ENCODE peak calls at places on chromosomes 13 and 19, in nine cellular contexts. K is CD8-positive, alpha-beta T cell; M is transverse colon; Y is uterus; D is HFFc6; L is AG10803; U is nephron progenitor cell; H is fibroblast of mammary gland; P is HCT116. B is an unnamed sample.

GRCh38 chr19:1237754-1238372 is at the start of gene CBARP:
- DNase-seq in K (peak; percentile 54), M (no peak), Y (peak; percentile 44), D (no peak), L (no peak), U (peak; percentile 80), H (no peak), P (no peak), B (no peak)

GRCh38 chr19:16033721-16034120 is 42.6 kb upstream of the TPM4 start:
- DNase-seq in K (no peak), M (no peak), Y (no peak), D (no peak), L (no peak), U (no peak), H (no peak), P (no peak), B (no peak)

GRCh38 chr13:20028953-20029352 is 70.4 kb downstream of the ZMYM2 start:
- DNase-seq in K (no peak), M (no peak), Y (no peak), D (no peak), L (no peak), U (no peak), H (no peak), P (no peak), B (no peak)

GRCh38 chr13:19634129-19634740 is 776 bp downstream of the MPHOSPH8 start:
- DNase-seq in K (peak; percentile 11), M (peak; percentile 28), Y (peak; percentile 38), D (peak; percentile 43), L (peak; percentile 58), U (no peak), H (peak; percentile 45), P (no peak), B (peak; percentile 12)

GRCh38 chr19:53019684-53020083 is 6.0 kb downstream of the ERVV-1 start:
- DNase-seq in K (no peak), M (no peak), Y (no peak), D (no peak), L (no peak), U (no peak), H (no peak), P (peak; percentile 3), B (no peak)

GRCh38 chr19:43700368-43701015 is 15.4 kb upstream of the IRGC start:
- DNase-seq in K (no peak), M (peak; percentile 51), Y (peak; percentile 67), D (peak; percentile 81), L (peak; percentile 67), U (no peak), H (peak; percentile 88), P (no peak), B (no peak)

GRCh38 chr13:42363941-42364612 is 92.1 kb downstream of the AKAP11 start:
- DNase-seq in K (no peak), M (no peak), Y (no peak), D (no peak), L (no peak), U (no peak), H (peak; percentile 57), P (no peak), B (no peak)

GRCh38 chr19:20928371-20928770 is 5.3 kb downstream of the ZNF85 start:
- DNase-seq in K (no peak), M (no peak), Y (no peak), D (peak; percentile 65), L (peak; percentile 84), U (no peak), H (peak; percentile 90), P (no peak), B (no peak)

GRCh38 chr19:45218887-45219780 is 26.1 kb downstream of the EXOC3L2 start:
- DNase-seq in K (no peak), M (no peak), Y (no peak), D (no peak), L (peak; percentile 24), U (peak; percentile 38), H (no peak), P (no peak), B (no peak)

GRCh38 chr19:13152854-13153626 is 2.8 kb downstream of the IER2 start:
- DNase-seq in K (peak; percentile 99), M (peak; percentile 97), Y (peak; percentile 97), D (peak; percentile 97), L (peak; percentile 92), U (peak; percentile 96), H (peak; percentile 92), P (peak; percentile 93), B (peak; percentile 82)

GRCh38 chr19:44909775-44910174 is 4.2 kb downstream of the APOE start:
- DNase-seq in K (no peak), M (no peak), Y (no peak), D (no peak), L (no peak), U (no peak), H (no peak), P (no peak), B (no peak)

GRCh38 chr13:32153056-32153455 is 121.5 kb downstream of the FRY start:
- DNase-seq in K (no peak), M (no peak), Y (no peak), D (peak; percentile 90), L (peak; percentile 71), U (no peak), H (peak; percentile 93), P (no peak), B (no peak)

GRCh38 chr13:27857271-27857670 is 62.5 kb upstream of the PDX1 start:
- DNase-seq in K (no peak), M (no peak), Y (no peak), D (no peak), L (no peak), U (no peak), H (no peak), P (no peak), B (no peak)

GRCh38 chr19:47729799-47730520 is 15.4 kb upstream of the NOP53 start:
- DNase-seq in K (no peak), M (peak; percentile 39), Y (peak; percentile 79), D (no peak), L (no peak), U (peak; percentile 79), H (peak; percentile 24), P (no peak), B (peak; percentile 82)

GRCh38 chr19:37986048-37986750 is 79.2 kb downstream of the SIPA1L3 start:
- DNase-seq in K (no peak), M (no peak), Y (no peak), D (no peak), L (no peak), U (no peak), H (no peak), P (no peak), B (no peak)

GRCh38 chr13:20274466-20274865 is 42.3 kb upstream of the GJB6 start:
- DNase-seq in K (no peak), M (no peak), Y (no peak), D (no peak), L (no peak), U (no peak), H (no peak), P (no peak), B (peak; percentile 27)

GRCh38 chr13:68152414-68152813 is 922.3 kb upstream of the PCDH9 start:
- DNase-seq in K (no peak), M (no peak), Y (no peak), D (no peak), L (no peak), U (no peak), H (no peak), P (no peak), B (no peak)

GRCh38 chr13:45142440-45143345 is 22.4 kb downstream of the GTF2F2 start:
- DNase-seq in K (no peak), M (no peak), Y (no peak), D (no peak), L (no peak), U (no peak), H (peak; percentile 5), P (peak; percentile 83), B (no peak)

GRCh38 chr13:36259361-36260137 is 38.1 kb downstream of the CCDC169 start:
- DNase-seq in K (no peak), M (no peak), Y (no peak), D (no peak), L (no peak), U (no peak), H (no peak), P (no peak), B (no peak)

GRCh38 chr13:48108106-48108505 is 13.2 kb upstream of the MED4 start:
- DNase-seq in K (no peak), M (no peak), Y (no peak), D (no peak), L (no peak), U (no peak), H (no peak), P (no peak), B (no peak)

GRCh38 chr19:31357315-31357673 is 8.1 kb upstream of the TSHZ3 start:
- DNase-seq in K (no peak), M (no peak), Y (no peak), D (no peak), L (no peak), U (no peak), H (no peak), P (no peak), B (no peak)
- TF ChIP-seq CTCF in K (peak; percentile 5), M (no peak), Y (no peak), D (no peak), L (no peak), U (peak; percentile 18), H (no peak), P (no peak), B (no peak)

GRCh38 chr19:3294080-3294850 is 69.8 kb downstream of the CELF5 start:
- DNase-seq in K (no peak), M (no peak), Y (no peak), D (no peak), L (no peak), U (no peak), H (no peak), P (no peak), B (no peak)
- TF ChIP-seq CTCF in K (no peak), M (no peak), Y (no peak), D (no peak), L (no peak), U (no peak), H (no peak), P (no peak), B (no peak)

GRCh38 chr13:97258801-97259200 is 36.7 kb downstream of the MBNL2 start:
- DNase-seq in K (no peak), M (no peak), Y (no peak), D (peak; percentile 55), L (peak; percentile 84), U (no peak), H (peak; percentile 50), P (no peak), B (no peak)
- TF ChIP-seq CTCF in K (no peak), M (no peak), Y (no peak), D (no peak), L (no peak), U (no peak), H (no peak), P (no peak), B (no peak)

DNA sequence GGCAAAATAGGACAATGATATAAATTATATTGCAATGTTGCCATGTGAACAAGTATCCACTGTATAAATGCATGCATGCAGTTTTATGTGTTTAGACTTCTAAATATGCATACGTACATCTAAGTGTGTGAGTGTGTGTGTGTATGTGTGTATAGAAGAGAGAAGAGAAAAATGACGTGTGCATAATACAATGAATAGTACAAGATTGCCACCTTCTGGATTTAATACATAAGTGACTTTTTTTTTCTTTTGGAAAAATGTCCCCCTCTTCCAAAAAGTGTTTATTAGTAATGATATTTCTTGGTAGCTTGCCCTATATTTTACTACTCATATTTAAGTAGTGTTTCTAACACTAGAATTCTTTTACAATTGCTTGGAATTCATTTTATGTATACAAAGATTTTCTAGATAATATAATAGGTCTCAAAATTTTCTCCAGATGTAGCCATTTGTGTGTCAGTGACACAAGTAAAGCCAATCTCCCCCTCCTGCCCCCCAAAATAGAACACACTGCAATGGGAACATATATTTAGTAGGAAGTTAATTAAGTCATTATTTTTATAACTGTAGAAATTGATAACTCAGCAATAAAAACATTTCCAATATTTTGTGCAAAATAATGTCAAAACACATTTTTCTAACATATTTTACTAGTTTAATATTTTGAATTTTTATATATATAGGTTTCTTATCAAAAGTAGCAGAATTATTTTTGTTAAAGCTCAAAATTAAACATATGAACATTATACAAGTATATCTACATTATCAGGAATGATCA is 783.3 kb upstream of the ATXN8OS start:
- DNase-seq in K (no peak), M (no peak), Y (no peak), D (no peak), L (no peak), U (no peak), H (peak; percentile 1), P (peak; percentile 1), B (no peak)
- TF ChIP-seq CTCF in K (no peak), M (no peak), Y (no peak), D (no peak), L (no peak), U (peak; percentile 10), H (no peak), P (no peak), B (peak; percentile 54)

B was measured in PC-9.